ENCODE peak calls at places on chromosomes 5 and 9, in nine cellular contexts. B, Y, N, L, M, Z, G, C and O are unnamed samples.

GRCh38 chr5:79107020-79107796 is 4.4 kb upstream of the BHMT start:
- DNase-seq in B (no peak), Y (peak), N (peak), L (peak), M (no peak), Z (no peak), G (peak), C (no peak), O (no peak)

GRCh38 chr5:168578006-168578405 is 1.2 kb downstream of the PANK3 start:
- DNase-seq in B (no peak), Y (no peak), N (peak), L (peak), M (no peak), Z (no peak), G (peak), C (no peak), O (no peak)

GRCh38 chr9:95025213-95026170 is 292.0 kb downstream of the FANCC start:
- DNase-seq in B (peak), Y (peak), N (peak), L (peak), M (no peak), Z (no peak), G (peak), C (peak), O (no peak)

GRCh38 chr9:135502873-135503321 is 2.4 kb downstream of the MRPS2 start:
- DNase-seq in B (no peak), Y (no peak), N (no peak), L (no peak), M (no peak), Z (no peak), G (no peak), C (no peak), O (no peak)

GRCh38 chr5:39943811-39944210 is 519.0 kb upstream of the DAB2 start:
- DNase-seq in B (no peak), Y (no peak), N (peak), L (peak), M (no peak), Z (no peak), G (peak), C (no peak), O (no peak)

GRCh38 chr9:81626511-81626910 is 62.8 kb downstream of the TLE1 start:
- DNase-seq in B (no peak), Y (peak), N (no peak), L (no peak), M (no peak), Z (no peak), G (peak), C (no peak), O (no peak)

GRCh38 chr5:112036206-112036605 is 279.2 kb upstream of the NREP start:
- DNase-seq in B (no peak), Y (peak), N (no peak), L (no peak), M (no peak), Z (no peak), G (peak), C (no peak), O (no peak)

GRCh38 chr5:126965061-126965475 is 65.3 kb downstream of the MARCHF3 start:
- DNase-seq in B (no peak), Y (peak), N (peak), L (peak), M (no peak), Z (no peak), G (peak), C (peak), O (no peak)

GRCh38 chr9:91192379-91192775 is 169.3 kb downstream of the AUH start:
- DNase-seq in B (no peak), Y (peak), N (no peak), L (peak), M (no peak), Z (no peak), G (peak), C (no peak), O (no peak)

GRCh38 chr5:58447231-58447630 is 12.7 kb downstream of the PLK2 start:
- DNase-seq in B (no peak), Y (peak), N (peak), L (no peak), M (no peak), Z (no peak), G (peak), C (no peak), O (no peak)

GRCh38 chr9:36788534-36788933 is 215.8 kb downstream of the MELK start:
- DNase-seq in B (no peak), Y (no peak), N (no peak), L (no peak), M (peak), Z (no peak), G (no peak), C (no peak), O (no peak)

GRCh38 chr5:139445325-139446170 is 6.2 kb upstream of the DNAJC18 start:
- DNase-seq in B (no peak), Y (peak), N (peak), L (peak), M (no peak), Z (no peak), G (peak), C (no peak), O (no peak)

GRCh38 chr9:124860582-124861341 is 995 bp downstream of the RPL35 start:
- DNase-seq in B (no peak), Y (no peak), N (no peak), L (no peak), M (no peak), Z (no peak), G (no peak), C (no peak), O (no peak)

GRCh38 chr9:806285-807156 is 35.0 kb upstream of the DMRT1 start:
- DNase-seq in B (no peak), Y (peak), N (peak), L (peak), M (peak), Z (no peak), G (peak), C (peak), O (peak)

GRCh38 chr5:38709678-38710306 is 136.0 kb upstream of the OSMR start:
- DNase-seq in B (no peak), Y (no peak), N (no peak), L (peak), M (no peak), Z (no peak), G (no peak), C (no peak), O (no peak)

GRCh38 chr9:88390371-88390990 is 2.2 kb downstream of the SPIN1 start:
- DNase-seq in B (no peak), Y (no peak), N (peak), L (peak), M (no peak), Z (no peak), G (peak), C (no peak), O (no peak)

GRCh38 chr9:88387035-88387732 is 1.1 kb upstream of the SPIN1 start:
- DNase-seq in B (peak), Y (peak), N (peak), L (peak), M (no peak), Z (no peak), G (peak), C (peak), O (peak)

GRCh38 chr9:88387733-88388202 is 476 bp upstream of the SPIN1 start:
- DNase-seq in B (peak), Y (peak), N (peak), L (peak), M (peak), Z (peak), G (peak), C (no peak), O (peak)

GRCh38 chr9:88388203-88388885 is at the start of gene SPIN1:
- DNase-seq in B (peak), Y (peak), N (peak), L (peak), M (peak), Z (peak), G (peak), C (peak), O (peak)

GRCh38 chr9:88388886-88389617 is 808 bp downstream of the SPIN1 start:
- DNase-seq in B (peak), Y (peak), N (peak), L (peak), M (peak), Z (peak), G (peak), C (peak), O (peak)
- TF ChIP-seq CTCF in B (no peak), Y (peak), N (no peak), L (no peak), M (no peak), Z (no peak), G (no peak), C (no peak), O (no peak)

GRCh38 chr9:136947955-136948510 is 3.0 kb downstream of the C8G start:
- DNase-seq in B (peak), Y (peak), N (peak), L (peak), M (peak), Z (no peak), G (peak), C (peak), O (peak)

GRCh38 chr9:136949239-136949816 is 2.7 kb upstream of the LCN12 start:
- DNase-seq in B (no peak), Y (no peak), N (no peak), L (no peak), M (peak), Z (no peak), G (no peak), C (no peak), O (no peak)

GRCh38 chr9:136950656-136951030 is 1.4 kb upstream of the LCN12 start:
- DNase-seq in B (no peak), Y (no peak), N (no peak), L (no peak), M (no peak), Z (no peak), G (no peak), C (no peak), O (no peak)

GRCh38 chr9:136951541-136952353 is at the start of gene LCN12:
- DNase-seq in B (no peak), Y (no peak), N (no peak), L (no peak), M (no peak), Z (no peak), G (no peak), C (no peak), O (no peak)

DNA sequence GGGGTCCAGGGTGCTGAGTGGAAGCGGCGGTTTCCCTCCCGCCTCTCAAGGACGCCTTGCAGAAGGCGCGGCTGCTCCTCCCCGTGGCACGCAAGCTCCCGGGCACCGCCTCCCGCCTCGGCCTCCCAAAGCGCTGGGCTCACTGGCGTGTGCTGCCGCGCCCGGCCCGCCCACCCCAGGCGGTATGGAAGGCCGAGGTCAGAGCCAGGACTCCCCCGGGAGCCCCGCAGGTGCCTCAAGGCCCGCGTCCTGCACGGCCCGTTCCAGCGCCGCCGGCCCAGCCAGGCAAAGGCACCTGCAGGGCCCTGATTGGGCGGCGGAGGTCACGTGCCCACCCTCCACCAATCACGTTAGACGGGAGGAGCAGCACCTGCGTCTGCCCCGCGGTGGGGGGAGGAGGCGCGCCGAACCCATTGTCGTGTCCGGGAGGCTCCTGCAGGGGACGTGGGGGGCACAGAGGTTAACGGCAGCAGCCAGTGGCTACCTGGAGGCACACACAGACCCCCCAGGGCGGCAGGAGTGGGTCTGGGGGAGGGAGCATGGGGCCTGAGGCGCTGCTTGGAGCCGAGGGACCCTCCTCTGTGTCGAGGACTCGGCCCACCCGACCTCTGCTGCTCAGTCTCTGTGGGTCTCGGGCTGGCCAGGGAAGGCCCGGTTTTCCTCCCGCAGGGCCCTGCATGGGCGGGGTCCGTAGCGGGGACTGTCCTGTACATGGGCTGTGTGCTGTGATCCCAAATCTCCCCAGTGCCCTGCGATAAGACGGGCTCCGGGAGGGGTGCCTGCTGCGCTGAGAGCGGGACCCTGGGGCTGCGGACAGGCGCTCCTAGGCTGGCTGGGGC is 2.0 kb upstream of the LCN12 start:
- DNase-seq in B (peak), Y (peak), N (peak), L (peak), M (peak), Z (peak), G (peak), C (peak), O (peak)
- TF ChIP-seq CTCF in B (no peak), Y (no peak), N (no peak), L (no peak), M (peak), Z (peak), G (no peak), C (no peak), O (peak)

GRCh38 chr9:21711504-21711903 is 90.9 kb upstream of the MTAP start:
- DNase-seq in B (no peak), Y (peak), N (peak), L (no peak), M (peak), Z (no peak), G (peak), C (no peak), O (peak)

GRCh38 chr9:21710792-21711191 is 91.6 kb upstream of the MTAP start:
- DNase-seq in B (no peak), Y (no peak), N (peak), L (no peak), M (no peak), Z (no peak), G (peak), C (no peak), O (no peak)

GRCh38 chr9:21708846-21709245 is 93.6 kb upstream of the MTAP start:
- DNase-seq in B (no peak), Y (no peak), N (no peak), L (no peak), M (no peak), Z (no peak), G (no peak), C (no peak), O (no peak)

GRCh38 chr9:21708225-21708624 is 94.2 kb upstream of the MTAP start:
- DNase-seq in B (no peak), Y (peak), N (no peak), L (no peak), M (no peak), Z (no peak), G (no peak), C (no peak), O (no peak)

GRCh38 chr9:21709464-21710058 is 92.9 kb upstream of the MTAP start:
- DNase-seq in B (peak), Y (peak), N (peak), L (peak), M (peak), Z (peak), G (peak), C (peak), O (peak)
- TF ChIP-seq CTCF in B (peak), Y (peak), N (peak), L (peak), M (peak), Z (peak), G (peak), C (peak), O (peak)

GRCh38 chr5:98275980-98276379 is 497.5 kb upstream of the RGMB start:
- DNase-seq in B (no peak), Y (no peak), N (no peak), L (no peak), M (no peak), Z (no peak), G (no peak), C (no peak), O (no peak)
- TF ChIP-seq CTCF in B (no peak), Y (peak), N (no peak), L (no peak), M (no peak), Z (no peak), G (no peak), C (no peak), O (peak)

DNA sequence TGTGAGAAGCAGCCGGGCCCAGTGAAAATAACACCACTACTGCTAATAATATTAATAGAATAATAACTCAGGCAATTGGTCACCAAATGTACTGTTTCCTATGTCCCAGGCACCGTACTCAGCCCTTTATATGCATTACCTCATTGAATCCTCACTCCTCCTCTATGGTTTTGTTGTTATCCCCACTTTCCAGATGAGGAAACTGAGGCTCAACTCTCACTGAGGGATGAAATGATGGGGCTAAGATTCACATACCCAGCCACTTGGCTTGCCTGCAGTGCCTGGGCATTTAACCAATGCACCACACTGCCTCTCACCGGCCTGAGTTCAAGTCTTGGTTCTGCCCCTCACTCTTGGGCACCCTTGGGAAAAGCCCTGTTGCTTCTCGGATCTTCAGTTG is 34.1 kb downstream of the WHRN start:
- DNase-seq in B (no peak), Y (no peak), N (no peak), L (no peak), M (no peak), Z (no peak), G (no peak), C (no peak), O (no peak)
- TF ChIP-seq CTCF in B (no peak), Y (no peak), N (no peak), L (no peak), M (no peak), Z (no peak), G (no peak), C (no peak), O (no peak)